ENCODE peak calls at places on chromosomes 2 and 18, in seven cellular contexts. E is HCT116, V is HepG2, X is K562, Z is Panc1, J is A549, A is SK-N-SH. G is an unnamed sample.

GRCh38 chr18:63963610-63964256 is 6.1 kb upstream of the SERPINB8 start:
- DNase-seq in E (peak; percentile 56), V (peak; percentile 55), X (peak; percentile 13), J (no peak), A (peak; percentile 15), Z (peak; percentile 36), G (peak; percentile 70)

GRCh38 chr2:49262815-49263560 is 108.7 kb upstream of the FSHR start:
- DNase-seq in E (no peak), J (no peak), X (no peak), V (no peak), A (no peak), Z (no peak), G (no peak)

GRCh38 chr18:24014986-24015896 is 687 bp downstream of the TTC39C start:
- DNase-seq in J (peak; percentile 27), E (no peak), A (peak; percentile 86), Z (no peak), X (no peak), V (peak; percentile 13), G (peak; percentile 77)

GRCh38 chr2:215436705-215437570 is 1.1 kb upstream of the FN1 start:
- DNase-seq in Z (no peak), J (no peak), V (no peak), X (no peak), A (no peak), E (no peak), G (no peak)

GRCh38 chr2:112156152-112156986 is 18.2 kb downstream of the FBLN7 start:
- DNase-seq in E (no peak), A (no peak), V (peak; percentile 39), Z (no peak), X (no peak), J (no peak), G (no peak)

GRCh38 chr2:9094117-9094516 is 90.6 kb upstream of the MBOAT2 start:
- DNase-seq in E (no peak), V (no peak), A (peak; percentile 18), X (no peak), Z (no peak), J (no peak), G (no peak)

GRCh38 chr2:142892715-142893114 is 15.3 kb downstream of the KYNU start:
- DNase-seq in A (no peak), E (no peak), J (no peak), V (peak; percentile 47), X (no peak), Z (no peak), G (no peak)

GRCh38 chr2:239598732-239599090 is 197.9 kb upstream of the HDAC4 start:
- DNase-seq in Z (no peak), X (no peak), A (no peak), E (no peak), J (no peak), V (no peak), G (no peak)

GRCh38 chr2:230664128-230664527 is 48.5 kb upstream of the CAB39 start:
- DNase-seq in V (no peak), J (no peak), A (no peak), E (no peak), Z (no peak), X (no peak), G (no peak)

GRCh38 chr2:172281648-172282576 is 145.5 kb upstream of the ITGA6 start:
- DNase-seq in E (no peak), X (no peak), V (no peak), J (no peak), A (no peak), Z (no peak), G (no peak)

GRCh38 chr2:182592691-182593393 is 123.2 kb upstream of the DNAJC10 start:
- DNase-seq in E (peak; percentile 3), X (no peak), A (no peak), J (no peak), Z (no peak), V (no peak), G (no peak)

GRCh38 chr2:25491003-25491696 is 149.4 kb upstream of the DNMT3A start:
- DNase-seq in X (no peak), J (peak; percentile 44), E (no peak), Z (peak; percentile 51), A (no peak), V (no peak), G (no peak)

GRCh38 chr2:11534746-11535484 is 1.1 kb downstream of the GREB1 start:
- DNase-seq in A (no peak), E (no peak), X (peak; percentile 38), Z (no peak), J (no peak), V (no peak), G (no peak)

GRCh38 chr2:36578343-36579296 is 19.3 kb downstream of the FEZ2 start:
- DNase-seq in A (no peak), X (no peak), V (no peak), E (no peak), J (peak; percentile 68), Z (no peak), G (no peak)

GRCh38 chr18:58455318-58455950 is 173.5 kb downstream of the ALPK2 start:
- DNase-seq in E (no peak), Z (no peak), V (no peak), A (no peak), J (no peak), X (no peak), G (no peak)

GRCh38 chr2:221205103-221205502 is 367.0 kb downstream of the EPHA4 start:
- DNase-seq in Z (no peak), V (peak; percentile 10), X (no peak), A (no peak), J (no peak), E (no peak), G (no peak)

GRCh38 chr2:72933207-72933606 is 15.9 kb downstream of the EMX1 start:
- DNase-seq in J (no peak), Z (no peak), V (no peak), A (no peak), X (no peak), E (no peak), G (no peak)

GRCh38 chr2:68811364-68811763 is 59.8 kb downstream of the BMP10 start:
- DNase-seq in J (no peak), E (no peak), X (no peak), Z (no peak), V (no peak), A (no peak), G (no peak)
- H3K4me3 ChIP-seq in J (no peak overlapping the region), E (no peak overlapping the region), X (no peak overlapping the region), Z (no peak overlapping the region), V (no peak overlapping the region), A (no peak overlapping the region), G (no peak overlapping the region)

GRCh38 chr18:11906181-11906580 is 1.9 kb downstream of the MPPE1 start:
- DNase-seq in X (no peak), E (no peak), A (no peak), Z (no peak), V (no peak), J (no peak), G (no peak)

GRCh38 chr18:11906926-11907874 is 917 bp downstream of the MPPE1 start:
- DNase-seq in X (no peak), J (no peak), Z (no peak), E (no peak), A (no peak), V (no peak), G (no peak)

GRCh38 chr18:11909081-11909410 is 929 bp upstream of the MPPE1 start:
- DNase-seq in Z (no peak), E (no peak), X (no peak), A (no peak), J (no peak), V (no peak), G (no peak)

GRCh38 chr18:11908182-11909080 is at the start of gene MPPE1:
- DNase-seq in J (peak; percentile 73), X (peak; percentile 93), E (peak; percentile 48), V (peak; percentile 73), A (peak; percentile 95), Z (no peak), G (peak; percentile 96)

DNA sequence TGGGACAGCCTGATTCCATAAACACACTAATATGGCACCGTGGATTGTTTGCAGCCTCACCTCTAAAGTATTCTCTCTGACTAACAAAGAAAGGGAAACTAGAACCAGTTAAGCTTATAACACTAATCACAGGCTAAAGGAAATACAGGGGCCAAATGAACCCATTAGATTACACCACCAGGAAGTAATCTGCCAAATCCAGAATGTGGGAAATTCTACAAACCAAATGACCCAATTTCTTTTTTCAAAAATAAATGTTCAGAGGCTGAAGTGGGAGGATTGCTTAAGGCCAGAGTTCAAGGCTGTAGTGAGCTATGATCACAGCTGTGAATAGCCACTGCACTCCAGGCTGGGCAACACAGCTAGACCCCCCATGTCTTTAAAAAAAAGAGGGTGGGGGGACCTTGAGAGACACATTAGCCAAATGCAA is 1.5 kb upstream of the MPPE1 start:
- DNase-seq in Z (no peak), V (peak; percentile 26), E (no peak), X (no peak), A (no peak), J (no peak), G (no peak)
- H3K27ac ChIP-seq in Z (peak overlapping the region; percentile 63), V (peak overlapping the region; percentile 96), E (peak overlapping the region; percentile 91), X (no peak overlapping the region), A (no peak overlapping the region), J (peak overlapping the region; percentile 98), G (peak overlapping the region; percentile 98)

DNA sequence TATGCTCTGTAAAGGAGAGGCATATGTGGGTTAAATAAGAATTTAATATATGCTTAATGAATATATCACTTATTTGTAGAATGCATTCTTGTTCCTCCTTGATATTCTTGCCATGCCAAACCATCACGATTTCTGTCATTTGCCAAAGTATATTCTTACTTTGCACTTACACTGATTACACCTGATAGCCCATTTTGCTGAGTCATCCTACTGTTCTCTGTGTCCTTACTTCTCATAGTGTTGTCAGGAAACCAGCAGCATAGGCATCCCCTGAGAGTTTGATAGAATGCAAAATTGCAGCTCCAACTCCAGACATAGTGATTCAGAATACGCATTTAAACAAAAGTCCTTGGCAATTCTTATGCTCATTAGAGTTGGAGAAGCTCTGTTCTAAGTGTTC is 687.1 kb downstream of the DPP10 start:
- DNase-seq in E (no peak), J (no peak), V (no peak), X (no peak), A (no peak), Z (no peak), G (no peak)
- TF ChIP-seq REST in E (no peak), J (no peak), V (no peak), X (no peak), A (no peak), Z (no peak), G (no peak)

GRCh38 chr2:6831229-6831628 is 34.5 kb downstream of the CMPK2 start:
- DNase-seq in J (no peak), A (no peak), X (no peak), E (no peak), V (no peak), Z (no peak), G (no peak)

GRCh38 chr2:6826081-6826913 is 39.4 kb downstream of the CMPK2 start:
- DNase-seq in Z (peak; percentile 46), V (peak; percentile 32), X (peak; percentile 88), J (peak; percentile 26), E (peak; percentile 71), A (no peak), G (peak; percentile 59)

GRCh38 chr2:6824962-6825361 is 40.7 kb downstream of the CMPK2 start:
- DNase-seq in J (no peak), V (no peak), Z (no peak), A (peak; percentile 50), X (no peak), E (no peak), G (no peak)

GRCh38 chr2:6827516-6828298 is 38.0 kb downstream of the CMPK2 start:
- DNase-seq in V (no peak), J (no peak), X (no peak), A (no peak), E (no peak), Z (no peak), G (no peak)

DNA sequence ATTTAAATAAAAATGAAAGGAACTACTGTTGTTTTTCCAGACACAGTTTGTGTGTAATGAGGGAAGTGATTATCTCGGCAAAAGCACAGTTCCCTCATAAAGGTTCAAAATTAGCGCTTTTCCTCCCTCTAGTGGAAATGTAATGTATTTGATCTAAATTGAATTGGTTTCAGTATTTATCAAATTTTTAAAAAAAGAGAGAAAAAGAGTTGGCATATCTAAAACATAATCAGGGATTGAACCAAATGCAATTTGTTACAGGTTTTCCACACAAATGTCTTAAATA is 37.5 kb downstream of the CMPK2 start:
- DNase-seq in J (no peak), E (peak; percentile 16), Z (no peak), V (peak; percentile 26), A (peak; percentile 54), X (peak; percentile 17), G (no peak)
- H3K4me3 ChIP-seq in J (no peak overlapping the region), E (no peak overlapping the region), Z (no peak overlapping the region), V (no peak overlapping the region), A (no peak overlapping the region), X (no peak overlapping the region), G (no peak overlapping the region)